ENCODE peak calls at places on chromosomes 11 and 22, in five cellular contexts. One of them, this sample, is unnamed.

GRCh38 chr11:81725691-81726090 is 1008.0 kb downstream of the FAM181B start:
- DNase-seq in CD4-positive, alpha-beta T cell: no peak
- DNase-seq in fibroblast of lung: peak
- DNase-seq in brain microvascular endothelial cell: peak
- DNase-seq in endodermal cell: no peak
- DNase-seq in this sample: no peak

GRCh38 chr11:29482510-29482909 is 534.3 kb downstream of the KCNA4 start:
- DNase-seq in brain microvascular endothelial cell: no peak
- DNase-seq in CD4-positive, alpha-beta T cell: no peak
- DNase-seq in fibroblast of lung: no peak
- DNase-seq in endodermal cell: no peak
- DNase-seq in this sample: no peak

GRCh38 chr22:50473855-50474671 is 772 bp downstream of the SBF1 start:
- DNase-seq in CD4-positive, alpha-beta T cell: no peak
- DNase-seq in fibroblast of lung: peak
- DNase-seq in endodermal cell: peak
- DNase-seq in brain microvascular endothelial cell: peak
- DNase-seq in this sample: no peak

GRCh38 chr22:48181168-48181955 is 1418.9 kb downstream of the TBC1D22A start:
- DNase-seq in endodermal cell: no peak
- DNase-seq in brain microvascular endothelial cell: no peak
- DNase-seq in CD4-positive, alpha-beta T cell: no peak
- DNase-seq in fibroblast of lung: no peak
- DNase-seq in this sample: no peak

GRCh38 chr22:47199949-47200272 is 437.5 kb downstream of the TBC1D22A start:
- DNase-seq in CD4-positive, alpha-beta T cell: no peak
- DNase-seq in endodermal cell: no peak
- DNase-seq in fibroblast of lung: no peak
- DNase-seq in brain microvascular endothelial cell: no peak
- DNase-seq in this sample: no peak

GRCh38 chr22:19817561-19818263 is 37.0 kb downstream of the GNB1L start:
- DNase-seq in CD4-positive, alpha-beta T cell: no peak
- DNase-seq in fibroblast of lung: no peak
- DNase-seq in endodermal cell: peak
- DNase-seq in brain microvascular endothelial cell: no peak
- DNase-seq in this sample: no peak

GRCh38 chr22:47027766-47028165 is 265.3 kb downstream of the TBC1D22A start:
- DNase-seq in brain microvascular endothelial cell: no peak
- DNase-seq in endodermal cell: no peak
- DNase-seq in fibroblast of lung: no peak
- DNase-seq in CD4-positive, alpha-beta T cell: no peak
- DNase-seq in this sample: no peak

GRCh38 chr22:19974233-19974861 is 32.7 kb upstream of the TXNRD2 start:
- DNase-seq in CD4-positive, alpha-beta T cell: no peak
- DNase-seq in brain microvascular endothelial cell: peak
- DNase-seq in fibroblast of lung: peak
- DNase-seq in endodermal cell: peak
- DNase-seq in this sample: peak

GRCh38 chr22:31613286-31613903 is 48.6 kb downstream of the PISD start:
- DNase-seq in fibroblast of lung: no peak
- DNase-seq in CD4-positive, alpha-beta T cell: no peak
- DNase-seq in brain microvascular endothelial cell: no peak
- DNase-seq in endodermal cell: no peak
- DNase-seq in this sample: no peak

GRCh38 chr11:129911298-129911697 is 15.9 kb upstream of the NFRKB start:
- DNase-seq in fibroblast of lung: peak
- DNase-seq in CD4-positive, alpha-beta T cell: no peak
- DNase-seq in brain microvascular endothelial cell: peak
- DNase-seq in endodermal cell: no peak
- DNase-seq in this sample: no peak

GRCh38 chr11:69153661-69154060 is 2.1 kb upstream of the SMIM38 start:
- DNase-seq in CD4-positive, alpha-beta T cell: no peak
- DNase-seq in endodermal cell: no peak
- DNase-seq in fibroblast of lung: peak
- DNase-seq in brain microvascular endothelial cell: peak
- DNase-seq in this sample: peak

GRCh38 chr11:2300936-2301630 is 635 bp downstream of the C11orf21 start:
- DNase-seq in endodermal cell: no peak
- DNase-seq in fibroblast of lung: no peak
- DNase-seq in brain microvascular endothelial cell: no peak
- DNase-seq in CD4-positive, alpha-beta T cell: no peak
- DNase-seq in this sample: peak

GRCh38 chr11:20035701-20036601 is 124.3 kb downstream of the DBX1 start:
- DNase-seq in CD4-positive, alpha-beta T cell: no peak
- DNase-seq in fibroblast of lung: peak
- DNase-seq in brain microvascular endothelial cell: peak
- DNase-seq in endodermal cell: no peak
- DNase-seq in this sample: no peak

DNA sequence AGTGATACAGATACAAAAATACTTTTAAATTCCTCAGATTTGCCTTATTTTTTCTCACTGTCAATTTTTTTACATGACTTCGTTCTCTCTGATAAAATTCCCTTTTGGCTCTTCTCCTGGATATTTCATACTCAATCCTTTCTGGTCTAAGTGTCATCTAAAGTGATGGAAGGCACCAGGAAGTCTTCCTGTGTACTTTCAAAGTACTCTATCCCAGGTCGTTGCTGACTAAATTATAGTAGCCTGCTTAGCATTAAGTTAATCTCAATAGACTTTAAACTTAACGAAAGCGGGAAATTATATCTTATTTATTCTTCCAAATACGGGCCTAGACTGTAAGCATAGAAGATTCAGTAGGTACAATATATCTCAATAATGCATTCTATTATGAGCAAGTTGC is 67.8 kb downstream of the CASP12 start:
- DNase-seq in CD4-positive, alpha-beta T cell: no peak
- DNase-seq in brain microvascular endothelial cell: no peak
- DNase-seq in fibroblast of lung: no peak
- DNase-seq in endodermal cell: no peak
- DNase-seq in this sample: no peak
- TF ChIP-seq CTCF in CD4-positive, alpha-beta T cell: no peak
- TF ChIP-seq CTCF in brain microvascular endothelial cell: no peak
- TF ChIP-seq CTCF in fibroblast of lung: no peak
- TF ChIP-seq CTCF in endodermal cell: no peak
- TF ChIP-seq CTCF in this sample: no peak

DNA sequence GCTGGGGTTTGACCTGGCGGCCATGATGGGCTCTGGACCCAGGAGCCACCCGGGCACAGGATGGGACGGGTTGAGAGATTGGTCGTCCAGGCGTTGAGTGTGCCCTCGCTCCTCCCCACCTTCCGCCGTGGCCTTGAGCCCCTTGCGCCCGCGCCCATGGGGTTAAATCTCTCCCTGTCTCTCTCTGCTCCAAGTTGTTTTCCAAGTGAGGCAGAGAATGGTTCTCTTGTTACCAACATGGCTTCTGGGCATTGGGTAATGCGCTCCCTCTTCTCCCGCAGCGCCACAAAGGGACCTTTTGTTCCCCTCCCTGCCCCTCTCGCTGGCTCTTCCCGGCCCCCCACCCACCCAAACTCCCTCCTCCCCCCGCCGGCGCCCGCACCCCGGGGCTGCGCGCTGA is 18.8 kb upstream of the PICK1 start:
- DNase-seq in endodermal cell: no peak
- DNase-seq in brain microvascular endothelial cell: no peak
- DNase-seq in CD4-positive, alpha-beta T cell: no peak
- DNase-seq in fibroblast of lung: no peak
- DNase-seq in this sample: no peak
- H3K27ac ChIP-seq in endodermal cell: no peak
- H3K27ac ChIP-seq in brain microvascular endothelial cell: no peak
- H3K27ac ChIP-seq in CD4-positive, alpha-beta T cell: no peak
- H3K27ac ChIP-seq in fibroblast of lung: no peak
- H3K27ac ChIP-seq in this sample: no peak

DNA sequence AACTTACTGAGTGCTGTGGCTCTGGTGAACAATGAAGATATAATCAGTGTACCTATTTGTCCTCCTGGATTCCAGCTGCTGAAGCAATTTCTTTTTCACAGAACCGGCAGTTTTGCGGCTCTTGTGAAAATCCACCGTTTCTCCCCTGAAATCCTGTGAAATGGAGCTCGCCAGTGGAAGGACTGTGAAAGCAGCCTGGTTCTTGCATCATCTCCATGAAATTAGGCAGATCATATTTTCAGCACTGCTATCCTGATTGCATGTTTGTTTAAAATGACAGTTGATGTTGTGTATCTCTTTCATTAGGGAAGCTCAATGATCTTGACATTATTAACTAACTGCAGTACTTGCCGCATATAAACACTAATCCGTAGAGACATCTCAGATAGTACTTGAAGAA is 120.3 kb upstream of the SNX19 start:
- DNase-seq in CD4-positive, alpha-beta T cell: no peak
- DNase-seq in endodermal cell: no peak
- DNase-seq in fibroblast of lung: no peak
- DNase-seq in brain microvascular endothelial cell: no peak
- DNase-seq in this sample: no peak
- TF ChIP-seq CTCF in CD4-positive, alpha-beta T cell: no peak
- TF ChIP-seq CTCF in endodermal cell: no peak
- TF ChIP-seq CTCF in fibroblast of lung: no peak
- TF ChIP-seq CTCF in brain microvascular endothelial cell: no peak
- TF ChIP-seq CTCF in this sample: no peak

GRCh38 chr11:3340025-3340424 is 38.9 kb downstream of the ZNF195 start:
- DNase-seq in brain microvascular endothelial cell: peak
- DNase-seq in endodermal cell: no peak
- DNase-seq in CD4-positive, alpha-beta T cell: no peak
- DNase-seq in fibroblast of lung: peak
- DNase-seq in this sample: no peak
- H3K27ac ChIP-seq in brain microvascular endothelial cell: no peak
- H3K27ac ChIP-seq in endodermal cell: no peak
- H3K27ac ChIP-seq in CD4-positive, alpha-beta T cell: no peak
- H3K27ac ChIP-seq in fibroblast of lung: no peak
- H3K27ac ChIP-seq in this sample: no peak

DNA sequence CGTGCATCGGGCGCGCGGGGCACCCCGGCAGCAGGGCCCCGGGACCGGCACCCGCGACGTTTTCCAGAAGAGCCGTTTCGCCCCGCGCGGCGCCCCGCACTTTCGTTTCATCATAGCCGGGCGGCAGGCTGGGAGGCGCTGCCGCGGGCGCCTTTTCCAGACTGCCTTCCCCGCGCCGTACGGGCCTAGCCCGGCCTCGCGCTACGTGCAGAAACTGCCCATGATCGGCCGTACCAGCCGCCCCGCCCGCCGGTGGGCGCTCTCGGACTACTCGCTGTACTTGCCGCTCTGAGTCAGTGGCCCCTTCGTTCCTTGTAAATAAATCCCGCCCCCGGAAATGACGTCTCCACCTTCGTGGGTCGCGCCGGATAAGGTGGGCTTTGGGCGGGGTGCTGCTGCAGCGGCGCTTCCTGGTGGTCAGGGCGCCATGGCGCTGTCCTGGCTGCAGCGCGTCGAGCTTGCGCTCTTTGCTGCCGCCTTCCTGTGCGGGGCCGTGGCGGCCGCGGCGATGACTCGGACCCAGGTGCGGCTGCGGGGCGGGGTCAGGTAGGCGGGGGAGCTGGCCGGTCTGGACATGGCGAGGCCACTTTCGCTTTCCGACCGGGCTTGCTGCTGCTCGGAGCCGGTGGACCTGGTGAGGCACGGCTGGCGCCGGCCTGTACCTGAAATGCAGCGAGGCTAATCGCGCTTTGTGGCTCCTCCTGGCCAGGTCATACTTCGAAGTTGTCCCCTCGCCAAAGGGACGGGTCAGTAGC is at the start of gene TMEM179B:
- DNase-seq in endodermal cell: peak
- DNase-seq in CD4-positive, alpha-beta T cell: peak
- DNase-seq in brain microvascular endothelial cell: peak
- DNase-seq in fibroblast of lung: peak
- DNase-seq in this sample: peak
- TF ChIP-seq CTCF in endodermal cell: no peak
- TF ChIP-seq CTCF in CD4-positive, alpha-beta T cell: no peak
- TF ChIP-seq CTCF in brain microvascular endothelial cell: peak
- TF ChIP-seq CTCF in fibroblast of lung: peak
- TF ChIP-seq CTCF in this sample: peak

This sample was measured in WERI-Rb-1.